ENCODE peak calls at places on chromosomes 1 and 21, in five cellular contexts. Z is ovary, G is brain microvascular endothelial cell, S is AG04450, D is fibroblast of lung. J is an unnamed sample.

GRCh38 chr1:107648071-107648470 is 316.9 kb downstream of the VAV3 start:
- DNase-seq in Z (no peak), G (peak), S (no peak), D (peak), J (peak)

GRCh38 chr1:214233856-214234634 is 46.9 kb upstream of the SMYD2 start:
- DNase-seq in Z (no peak), G (no peak), S (no peak), D (no peak), J (no peak)

GRCh38 chr1:167562697-167563096 is 9.1 kb upstream of the CREG1 start:
- DNase-seq in Z (no peak), G (no peak), S (no peak), D (peak), J (peak)

GRCh38 chr1:210259496-210259895 is 26.9 kb downstream of the SERTAD4 start:
- DNase-seq in Z (no peak), G (peak), S (peak), D (peak), J (peak)

GRCh38 chr1:199460933-199461332 is 566.6 kb upstream of the NR5A2 start:
- DNase-seq in Z (no peak), G (peak), S (no peak), D (peak), J (peak)

GRCh38 chr1:52603680-52604501 is 1.7 kb downstream of the GPX7 start:
- DNase-seq in Z (no peak), G (no peak), S (no peak), D (no peak), J (peak)

GRCh38 chr1:25772692-25773245 is 27.2 kb upstream of the SELENON start:
- DNase-seq in Z (no peak), G (no peak), S (no peak), D (no peak), J (no peak)

GRCh38 chr1:115648717-115649691 is 7.2 kb downstream of the VANGL1 start:
- DNase-seq in Z (no peak), G (no peak), S (no peak), D (no peak), J (no peak)

GRCh38 chr1:115706774-115707425 is 61.6 kb downstream of the CASQ2 start:
- DNase-seq in Z (no peak), G (peak), S (peak), D (peak), J (peak)

GRCh38 chr21:43667191-43667904 is 8.0 kb downstream of the RRP1B start:
- DNase-seq in Z (no peak), G (peak), S (no peak), D (peak), J (peak)

GRCh38 chr1:27873671-27874384 is 1.5 kb downstream of the THEMIS2 start:
- DNase-seq in Z (no peak), G (no peak), S (no peak), D (no peak), J (no peak)

GRCh38 chr1:85628791-85629531 is 48.4 kb downstream of the CCN1 start:
- DNase-seq in Z (no peak), G (peak), S (peak), D (peak), J (peak)

GRCh38 chr1:12245733-12246132 is 15.9 kb downstream of the VPS13D start:
- DNase-seq in Z (no peak), G (no peak), S (no peak), D (no peak), J (no peak)
- H3K27ac ChIP-seq in Z (no peak), G (no peak), S (no peak), D (no peak), J (no peak)

DNA sequence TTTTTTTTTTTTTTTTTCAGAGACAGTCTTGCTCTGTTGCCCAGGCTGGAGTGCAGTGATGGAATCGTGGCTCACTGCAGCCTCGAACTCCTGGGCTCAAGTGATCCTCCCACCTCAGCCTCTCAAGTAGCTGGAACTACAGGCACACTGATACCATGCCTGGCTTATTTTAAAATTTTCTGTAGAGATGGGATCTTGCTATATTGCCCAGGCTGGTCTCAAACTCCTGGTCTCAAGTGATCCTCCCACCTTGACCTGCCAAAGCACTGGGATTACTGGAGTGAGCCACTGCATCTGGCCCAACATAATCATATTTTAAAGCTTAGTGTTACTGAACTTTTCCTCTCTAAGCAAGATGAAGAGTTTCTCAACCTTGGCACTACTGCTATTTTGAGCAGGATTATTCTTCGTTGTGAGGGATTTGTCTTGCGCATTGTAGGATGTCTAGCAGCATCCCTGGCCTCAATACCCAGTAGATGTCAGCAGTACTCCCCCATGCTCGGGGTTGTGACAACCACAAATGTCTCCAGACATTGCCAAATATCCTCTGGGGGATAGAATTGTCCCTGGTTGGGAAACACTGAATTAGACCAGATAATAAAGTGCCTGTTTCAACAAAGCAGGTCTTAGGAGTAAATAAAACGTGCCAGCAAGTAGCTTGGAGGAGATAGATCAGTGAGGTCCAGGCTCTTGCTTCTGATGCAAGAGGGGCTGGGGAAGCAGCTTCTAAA is 15.1 kb upstream of the THRAP3 start:
- DNase-seq in Z (no peak), G (no peak), S (no peak), D (no peak), J (no peak)
- H3K27ac ChIP-seq in Z (no peak), G (no peak), S (no peak), D (no peak), J (no peak)

DNA sequence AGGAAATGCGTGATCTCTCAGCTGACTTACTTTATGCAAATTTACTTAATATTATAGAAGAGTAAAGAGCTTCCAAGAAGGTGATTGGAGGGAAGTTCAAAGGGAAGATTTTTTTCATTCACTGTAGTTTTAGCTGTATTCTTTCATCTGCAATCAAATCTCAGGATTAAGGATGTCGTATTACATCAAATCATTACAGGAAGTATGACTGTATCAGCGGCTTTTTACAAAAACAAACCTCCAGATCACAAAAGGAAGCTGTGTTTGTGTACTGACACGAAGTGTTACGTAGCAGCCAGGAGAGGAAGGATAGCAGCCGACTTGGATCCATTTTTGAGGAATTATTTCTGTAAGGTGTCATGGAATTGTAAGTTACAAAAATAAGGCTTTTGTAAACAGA is 49.6 kb downstream of the KCNJ15 start:
- DNase-seq in Z (no peak), G (peak), S (peak), D (no peak), J (peak)
- H3K27ac ChIP-seq in Z (no peak), G (peak), S (peak), D (peak), J (peak)

GRCh38 chr21:46557919-46558392 is 46.9 kb downstream of the S100B start:
- DNase-seq in Z (no peak), G (no peak), S (no peak), D (no peak), J (no peak)

GRCh38 chr21:46560568-46561447 is 44.1 kb downstream of the S100B start:
- DNase-seq in Z (no peak), G (no peak), S (no peak), D (no peak), J (no peak)

GRCh38 chr21:46561448-46562095 is 43.3 kb downstream of the S100B start:
- DNase-seq in Z (no peak), G (no peak), S (no peak), D (no peak), J (no peak)

GRCh38 chr21:46557469-46557868 is 47.4 kb downstream of the S100B start:
- DNase-seq in Z (no peak), G (no peak), S (no peak), D (no peak), J (no peak)

GRCh38 chr21:46559291-46559983 is 45.4 kb downstream of the S100B start:
- DNase-seq in Z (no peak), G (no peak), S (no peak), D (no peak), J (no peak)
- H3K27ac ChIP-seq in Z (peak), G (no peak), S (no peak), D (no peak), J (no peak)

GRCh38 chr1:164765557-164765956 is 206.6 kb downstream of the PBX1 start:
- DNase-seq in Z (no peak), G (peak), S (peak), D (peak), J (peak)

GRCh38 chr1:164768045-164768402 is 209.0 kb downstream of the PBX1 start:
- DNase-seq in Z (no peak), G (no peak), S (no peak), D (no peak), J (peak)

GRCh38 chr1:164768619-164769018 is 209.6 kb downstream of the PBX1 start:
- DNase-seq in Z (no peak), G (no peak), S (no peak), D (no peak), J (no peak)

GRCh38 chr1:164765993-164766720 is 207.2 kb downstream of the PBX1 start:
- DNase-seq in Z (no peak), G (no peak), S (no peak), D (peak), J (peak)

GRCh38 chr1:164767257-164768044 is 208.5 kb downstream of the PBX1 start:
- DNase-seq in Z (no peak), G (peak), S (peak), D (peak), J (peak)
- H3K27ac ChIP-seq in Z (peak), G (peak), S (peak), D (peak), J (peak)

GRCh38 chr1:70990460-70991253 is 57.0 kb downstream of the PTGER3 start:
- DNase-seq in Z (no peak), G (no peak), S (no peak), D (no peak), J (no peak)
- H3K27ac ChIP-seq in Z (no peak), G (no peak), S (no peak), D (no peak), J (no peak)

GRCh38 chr1:60419023-60419422 is 345.5 kb upstream of the C1orf87 start:
- DNase-seq in Z (no peak), G (no peak), S (no peak), D (no peak), J (no peak)

GRCh38 chr1:60415696-60416095 is 342.1 kb upstream of the C1orf87 start:
- DNase-seq in Z (no peak), G (no peak), S (no peak), D (no peak), J (no peak)
- H3K27ac ChIP-seq in Z (no peak), G (no peak), S (no peak), D (no peak), J (no peak)

DNA sequence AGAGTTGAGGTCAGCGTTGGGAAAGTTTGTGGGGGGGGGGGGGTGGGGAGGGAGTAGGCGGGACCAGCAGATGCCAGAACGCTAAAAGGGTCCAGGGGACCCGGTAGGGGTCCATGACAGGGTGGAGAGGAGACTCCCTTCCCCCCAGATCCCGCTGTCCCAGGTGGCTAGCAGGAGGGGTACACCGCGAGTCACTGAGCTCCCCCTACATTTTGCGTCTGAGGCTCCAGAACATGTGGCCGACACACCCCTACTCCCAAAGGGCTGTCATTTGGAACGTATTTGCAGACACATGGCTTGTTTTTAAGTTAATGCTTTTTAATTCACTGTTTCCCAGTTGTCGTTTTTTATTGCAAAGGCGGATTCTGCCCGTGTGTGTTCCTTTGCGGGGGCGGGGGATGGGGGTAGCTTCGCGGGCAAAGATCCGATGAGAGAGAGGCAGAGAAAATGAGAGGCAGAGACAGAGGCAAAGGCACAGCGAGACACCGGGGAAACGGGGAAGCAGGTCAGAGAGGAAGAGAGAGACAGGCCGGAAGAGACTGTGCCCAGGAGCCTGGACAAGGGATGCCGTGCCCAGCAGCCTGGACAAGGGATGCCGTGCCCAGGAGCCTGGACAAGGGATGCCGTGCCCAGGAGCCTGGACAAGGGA is 270.2 kb downstream of the FOXD2 start:
- DNase-seq in Z (no peak), G (no peak), S (no peak), D (no peak), J (no peak)
- H3K27ac ChIP-seq in Z (no peak), G (no peak), S (no peak), D (no peak), J (no peak)

DNA sequence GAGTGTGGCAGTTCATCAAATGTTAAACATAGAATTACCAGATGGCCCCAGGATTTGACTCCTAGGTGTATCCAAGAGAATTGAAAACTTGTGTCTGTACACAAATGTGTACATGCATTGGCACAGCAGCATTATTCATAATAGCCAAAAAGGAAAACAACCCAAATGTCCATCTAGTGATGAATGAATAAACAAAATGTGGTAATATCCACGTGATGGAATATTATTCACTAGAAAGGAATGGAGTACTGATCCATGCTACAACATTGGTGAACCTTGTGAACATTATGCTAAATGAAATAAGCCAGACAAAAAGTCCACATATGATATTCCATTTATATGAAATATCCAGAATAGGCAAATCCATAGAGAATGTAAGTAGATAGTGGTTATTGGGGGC is 77.7 kb downstream of the RAVER2 start:
- DNase-seq in Z (no peak), G (no peak), S (no peak), D (peak), J (peak)
- H3K27ac ChIP-seq in Z (no peak), G (no peak), S (no peak), D (no peak), J (no peak)

J was measured in IMR-90.